ENCODE peak calls at places on chromosome 12, in ten cellular contexts. J is NT2/D1; T is T-helper 2 cell treated with Interferon-gamma antibody and Interleukin-4, amounts not matched to agents 5 μg/mL and 100 μg/mL, for 36 hours; S is SK-MEL-5; Z is NCI-H1436; E is cardiac fibroblast; U is GM06990; C is stimulated activated naive B cell treated with anti-CD40 and anti-IgM and Interleukin-4, amounts not matched to agents 10 μg/mL and 1 μg/mL and 100 μg/mL, for 72 hours; G is activated CD4-positive, alpha-beta T cell treated with anti-CD3 and anti-CD28 coated beads, Interleukin-2, amount 50 U/mL, for 4 hours; M is posterior cingulate gyrus. N is an unnamed sample.

GRCh38 chr12:94202245-94203180 is 54.1 kb downstream of the PLXNC1 start:
- DNase-seq in G (no peak), J (no peak), M (no peak), C (no peak), E (no peak), S (no peak), U (no peak), T (no peak), Z (no peak), N (no peak)

GRCh38 chr12:25971675-25972035 is 13.2 kb downstream of the RASSF8 start:
- DNase-seq in S (no peak), C (no peak), T (no peak), J (no peak), E (no peak), G (no peak), Z (no peak), U (no peak), M (no peak), N (no peak)

GRCh38 chr12:50057000-50057841 is at the start of gene ASIC1:
- DNase-seq in J (no peak), T (peak), M (peak), S (peak), G (peak), E (peak), C (no peak), Z (peak), U (peak), N (peak)

GRCh38 chr12:27191531-27191930 is 52.6 kb upstream of the STK38L start:
- DNase-seq in C (no peak), T (no peak), Z (no peak), G (no peak), S (no peak), M (no peak), J (no peak), E (no peak), U (no peak), N (no peak)

GRCh38 chr12:93741741-93742085 is 64.5 kb downstream of the CRADD start:
- DNase-seq in M (no peak), E (no peak), J (no peak), G (no peak), C (peak), T (no peak), Z (no peak), U (no peak), S (peak), N (no peak)

GRCh38 chr12:76916170-76916540 is 37.3 kb upstream of the CSRP2 start:
- DNase-seq in E (no peak), T (no peak), M (no peak), Z (no peak), U (no peak), J (no peak), G (no peak), S (no peak), C (no peak), N (no peak)

GRCh38 chr12:737117-737739 is 15.2 kb upstream of the WNK1 start:
- DNase-seq in S (no peak), C (no peak), G (no peak), M (no peak), U (no peak), J (no peak), E (no peak), T (no peak), Z (no peak), N (no peak)

GRCh38 chr12:128570191-128571065 is 253.3 kb downstream of the SLC15A4 start:
- DNase-seq in T (peak), E (no peak), C (no peak), J (no peak), M (no peak), Z (no peak), U (peak), S (no peak), G (no peak), N (peak)

GRCh38 chr12:112308184-112308583 is 74.0 kb downstream of the HECTD4 start:
- DNase-seq in M (no peak), U (no peak), Z (no peak), S (no peak), G (no peak), J (no peak), E (no peak), C (no peak), T (no peak), N (no peak)

GRCh38 chr12:58413794-58414193 is 472.4 kb downstream of the ATP23 start:
- DNase-seq in E (peak), C (no peak), J (no peak), S (no peak), Z (no peak), U (no peak), T (no peak), G (no peak), M (no peak), N (no peak)

GRCh38 chr12:32024884-32025599 is 65.8 kb downstream of the RESF1 start:
- DNase-seq in T (no peak), J (no peak), E (no peak), C (no peak), S (no peak), Z (no peak), M (no peak), G (no peak), U (no peak), N (no peak)

GRCh38 chr12:122946690-122947271 is 19.5 kb downstream of the ABCB9 start:
- DNase-seq in Z (no peak), U (peak), J (no peak), C (peak), E (peak), T (peak), G (peak), S (peak), M (no peak), N (peak)

GRCh38 chr12:67208326-67209067 is 60.7 kb upstream of the CAND1 start:
- DNase-seq in C (no peak), T (no peak), Z (no peak), M (no peak), U (no peak), E (no peak), S (no peak), G (no peak), J (no peak), N (no peak)

GRCh38 chr12:2168808-2169207 is 116.0 kb downstream of the CACNA1C start:
- DNase-seq in C (no peak), Z (no peak), U (no peak), T (no peak), M (no peak), J (no peak), S (no peak), G (no peak), E (peak), N (no peak)

GRCh38 chr12:46964496-46965098 is 114.8 kb upstream of the PCED1B start:
- DNase-seq in J (peak), E (peak), M (no peak), C (no peak), Z (no peak), T (no peak), S (no peak), U (no peak), G (no peak), N (no peak)

GRCh38 chr12:94805749-94806148 is 155.4 kb upstream of the TMCC3 start:
- DNase-seq in E (peak), T (no peak), S (peak), G (no peak), U (peak), M (no peak), J (no peak), C (no peak), Z (no peak), N (no peak)

GRCh38 chr12:117485984-117486839 is 124.8 kb upstream of the NOS1 start:
- DNase-seq in T (no peak), J (no peak), U (no peak), C (no peak), Z (no peak), E (no peak), S (no peak), M (no peak), G (no peak), N (no peak)

GRCh38 chr12:18430425-18431048 is 169.2 kb downstream of the PIK3C2G start:
- DNase-seq in G (no peak), J (peak), S (peak), M (no peak), Z (peak), U (no peak), E (peak), C (no peak), T (no peak), N (no peak)

GRCh38 chr12:15601210-15601800 is 187.9 kb downstream of the EPS8 start:
- DNase-seq in M (no peak), U (no peak), E (peak), Z (no peak), C (no peak), T (no peak), S (no peak), G (no peak), J (no peak), N (no peak)

GRCh38 chr12:53102883-53103807 is at the start of gene SOAT2:
- DNase-seq in C (peak), Z (no peak), T (peak), S (no peak), E (no peak), M (no peak), G (peak), J (no peak), U (peak), N (peak)

GRCh38 chr12:75781532-75782046 is 250.0 kb downstream of the PHLDA1 start:
- DNase-seq in E (peak), Z (no peak), J (no peak), U (no peak), S (no peak), C (no peak), G (no peak), T (no peak), M (no peak), N (no peak)

GRCh38 chr12:114371250-114371649 is 34.7 kb downstream of the TBX5 start:
- DNase-seq in J (no peak), G (no peak), Z (no peak), M (peak), E (no peak), T (no peak), S (peak), U (no peak), C (no peak), N (no peak)